ENCODE peak calls at places on chromosomes 11 and 22, in seven cellular contexts. Z is adrenal gland, F is neural crest cell, O is fibroblast of the aortic adventitia, R is NB4, Q is omental fat pad, L is AG10803. T is an unnamed sample.

GRCh38 chr11:44632466-44633123 is 67.1 kb downstream of the CD82 start:
- DNase-seq in Z (peak), F (peak), O (no peak), R (peak), Q (no peak), L (no peak), T (no peak)

GRCh38 chr11:57624864-57625263 is 24.8 kb downstream of the YPEL4 start:
- DNase-seq in Z (no peak), F (no peak), O (no peak), R (no peak), Q (no peak), L (no peak), T (no peak)

GRCh38 chr11:1776331-1776851 is 12.7 kb upstream of the CTSD start:
- DNase-seq in Z (no peak), F (no peak), O (no peak), R (no peak), Q (no peak), L (no peak), T (no peak)

GRCh38 chr22:37427128-37427710 is at the start of gene ELFN2:
- DNase-seq in Z (no peak), F (no peak), O (no peak), R (no peak), Q (no peak), L (peak), T (peak)

GRCh38 chr11:44011797-44012196 is 36.0 kb upstream of the ACCSL start:
- DNase-seq in Z (no peak), F (no peak), O (peak), R (no peak), Q (no peak), L (peak), T (no peak)

GRCh38 chr11:32918427-32918826 is 25.8 kb downstream of the QSER1 start:
- DNase-seq in Z (no peak), F (no peak), O (no peak), R (no peak), Q (no peak), L (no peak), T (no peak)

GRCh38 chr11:132632641-132633124 is 899.6 kb downstream of the OPCML start:
- DNase-seq in Z (no peak), F (no peak), O (peak), R (no peak), Q (no peak), L (peak), T (peak)

GRCh38 chr11:2295971-2296912 is 5.5 kb downstream of the C11orf21 start:
- DNase-seq in Z (no peak), F (no peak), O (no peak), R (peak), Q (peak), L (no peak), T (no peak)

GRCh38 chr11:26931248-26931631 is 62.7 kb upstream of the FIBIN start:
- DNase-seq in Z (no peak), F (no peak), O (no peak), R (no peak), Q (no peak), L (peak), T (peak)

GRCh38 chr11:121895919-121896318 is 220.1 kb downstream of the BLID start:
- DNase-seq in Z (no peak), F (no peak), O (peak), R (no peak), Q (no peak), L (peak), T (peak)

GRCh38 chr11:70048279-70049024 is 29.7 kb upstream of the ANO1 start:
- DNase-seq in Z (no peak), F (no peak), O (no peak), R (peak), Q (no peak), L (no peak), T (no peak)

GRCh38 chr22:40176921-40177737 is 596 bp upstream of the TNRC6B start:
- DNase-seq in Z (peak), F (peak), O (peak), R (peak), Q (no peak), L (peak), T (peak)

GRCh38 chr11:12174145-12175143 is 64.1 kb downstream of the MICAL2 start:
- DNase-seq in Z (no peak), F (no peak), O (peak), R (peak), Q (no peak), L (peak), T (peak)

GRCh38 chr11:6270584-6271246 is 11.1 kb downstream of the CCKBR start:
- DNase-seq in Z (no peak), F (no peak), O (no peak), R (no peak), Q (no peak), L (no peak), T (no peak)

DNA sequence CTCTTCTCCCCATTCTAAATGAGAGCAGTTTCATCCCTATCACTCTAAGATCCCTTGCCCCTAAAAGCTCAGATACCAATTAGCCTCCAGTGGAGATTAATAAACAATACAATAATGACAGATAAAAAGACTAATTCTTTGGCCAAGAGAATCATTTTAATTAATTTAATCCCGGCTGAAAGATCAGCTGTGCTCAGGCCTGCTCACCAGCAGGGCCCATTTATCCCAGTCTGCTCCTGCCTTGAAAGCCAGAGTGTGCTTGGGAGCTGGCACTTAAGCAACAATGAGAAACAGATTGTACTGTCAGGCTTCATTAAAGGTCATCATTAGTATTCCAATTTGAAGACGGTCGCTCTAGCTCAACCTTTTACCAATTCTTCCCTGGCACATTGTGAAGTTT is 36.1 kb upstream of the HTATIP2 start:
- DNase-seq in Z (no peak), F (no peak), O (no peak), R (no peak), Q (no peak), L (no peak), T (no peak)
- TF ChIP-seq CTCF in Z (no peak), F (no peak), O (no peak), R (no peak), Q (no peak), L (no peak), T (no peak)

GRCh38 chr11:46967962-46968361 is 31.4 kb downstream of the CSTPP1 start:
- DNase-seq in Z (no peak), F (no peak), O (no peak), R (no peak), Q (no peak), L (no peak), T (no peak)

GRCh38 chr11:46969379-46969778 is 32.8 kb downstream of the CSTPP1 start:
- DNase-seq in Z (no peak), F (no peak), O (no peak), R (no peak), Q (no peak), L (no peak), T (no peak)

GRCh38 chr11:46963848-46964247 is 27.3 kb downstream of the CSTPP1 start:
- DNase-seq in Z (no peak), F (no peak), O (no peak), R (no peak), Q (no peak), L (no peak), T (no peak)

GRCh38 chr11:46970913-46971625 is 34.5 kb downstream of the CSTPP1 start:
- DNase-seq in Z (no peak), F (no peak), O (no peak), R (no peak), Q (no peak), L (no peak), T (no peak)

DNA sequence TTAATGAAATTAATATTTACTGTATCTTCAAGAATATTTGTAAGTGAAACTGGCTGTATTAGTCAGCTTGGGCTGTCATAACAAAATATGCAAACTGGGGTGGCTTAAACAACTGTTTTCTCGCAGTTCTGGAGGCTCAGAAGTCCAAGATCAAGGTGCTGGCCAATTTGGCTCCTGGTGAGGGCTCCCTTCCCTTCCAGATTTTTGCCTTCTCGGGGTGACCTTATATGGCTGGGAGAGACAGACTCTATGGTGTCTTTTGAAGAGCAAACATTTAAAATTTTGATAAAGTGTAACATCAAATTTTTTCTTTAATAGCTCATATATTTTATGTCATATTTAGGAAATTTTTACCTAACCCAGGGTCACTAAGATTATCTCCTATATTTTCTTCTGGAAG is 30.2 kb downstream of the CSTPP1 start:
- DNase-seq in Z (no peak), F (no peak), O (no peak), R (no peak), Q (no peak), L (no peak), T (no peak)
- TF ChIP-seq CTCF in Z (no peak), F (no peak), O (no peak), R (no peak), Q (no peak), L (no peak), T (no peak)

DNA sequence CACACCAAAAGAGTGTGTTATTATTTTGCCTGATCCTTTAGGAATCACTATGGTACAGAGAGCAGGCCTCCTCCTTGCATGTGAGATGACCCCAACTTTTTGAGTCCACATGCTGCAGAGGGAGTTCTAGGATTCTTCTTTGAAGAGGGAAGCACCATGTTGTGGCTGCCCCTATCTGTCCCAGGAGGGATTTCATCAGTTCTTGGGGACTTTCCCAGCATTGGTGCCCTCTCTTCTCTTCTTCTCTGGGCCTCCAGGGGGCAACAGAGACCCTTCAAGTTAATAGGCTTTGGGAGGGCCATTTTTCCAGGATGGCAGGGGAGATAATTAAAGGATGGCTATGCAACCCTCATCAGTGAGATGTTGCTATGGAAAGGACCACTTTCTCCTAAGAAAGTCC is 3.6 kb downstream of the MMP1 start:
- DNase-seq in Z (no peak), F (no peak), O (peak), R (peak), Q (no peak), L (peak), T (peak)
- TF ChIP-seq CTCF in Z (no peak), F (peak), O (peak), R (peak), Q (no peak), L (peak), T (peak)

GRCh38 chr11:13289081-13289480 is 11.5 kb downstream of the BMAL1 start:
- DNase-seq in Z (no peak), F (no peak), O (peak), R (no peak), Q (no peak), L (no peak), T (peak)
- TF ChIP-seq CTCF in Z (no peak), F (no peak), O (peak), R (no peak), Q (no peak), L (no peak), T (peak)

DNA sequence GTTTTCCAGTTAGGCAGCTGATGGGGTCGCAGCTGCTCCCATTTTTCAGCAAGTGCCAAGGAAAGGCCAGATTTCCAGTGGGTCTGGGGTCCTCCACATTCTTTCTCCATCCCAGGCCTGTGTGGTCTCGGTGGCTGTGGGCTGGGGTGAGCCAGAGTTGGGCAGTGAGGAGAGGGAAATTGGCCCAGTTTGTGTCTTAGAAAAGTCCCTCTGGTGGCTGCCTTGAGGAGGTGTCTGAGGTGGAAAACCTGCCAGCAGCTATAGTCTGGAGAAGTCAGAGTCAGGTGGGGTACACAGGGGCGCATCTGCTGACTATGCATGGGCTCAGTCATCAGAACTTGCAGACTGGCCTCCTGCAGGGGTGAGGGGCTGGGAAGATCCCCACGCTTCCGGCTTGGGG is 30.5 kb downstream of the MRGPRD start:
- DNase-seq in Z (no peak), F (peak), O (peak), R (peak), Q (no peak), L (no peak), T (peak)
- TF ChIP-seq CTCF in Z (no peak), F (peak), O (peak), R (peak), Q (no peak), L (peak), T (peak)

DNA sequence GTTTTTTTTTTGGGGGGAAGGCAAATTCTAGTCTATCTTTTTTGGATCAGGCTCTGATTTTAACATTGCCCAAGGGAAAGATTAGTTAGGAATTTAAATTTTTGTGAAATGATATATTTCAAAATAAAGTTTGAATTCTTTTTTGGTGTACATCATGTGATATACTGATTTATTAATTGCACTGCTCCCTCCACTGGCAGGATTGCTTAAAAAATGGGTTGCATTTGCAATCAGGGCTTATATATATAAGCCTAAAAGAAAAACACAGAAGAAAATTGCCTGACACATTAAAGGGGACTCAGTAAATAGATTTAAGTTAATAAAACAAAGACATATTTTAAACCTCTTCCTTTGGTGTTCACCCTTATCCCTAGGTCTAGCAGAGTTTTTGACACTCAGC is 1.2 kb downstream of the DYNC2H1 start:
- DNase-seq in Z (no peak), F (no peak), O (peak), R (no peak), Q (no peak), L (peak), T (peak)
- TF ChIP-seq CTCF in Z (no peak), F (peak), O (peak), R (no peak), Q (no peak), L (peak), T (peak)

GRCh38 chr22:22684605-22685561 is 40.5 kb downstream of the GGTLC2 start:
- DNase-seq in Z (no peak), F (no peak), O (peak), R (peak), Q (no peak), L (peak), T (peak)
- TF ChIP-seq CTCF in Z (no peak), F (peak), O (peak), R (peak), Q (no peak), L (peak), T (peak)

GRCh38 chr11:94599510-94599909 is 32.3 kb downstream of the PIWIL4 start:
- DNase-seq in Z (no peak), F (no peak), O (no peak), R (no peak), Q (no peak), L (no peak), T (no peak)

GRCh38 chr11:94593030-94593429 is 25.9 kb downstream of the PIWIL4 start:
- DNase-seq in Z (no peak), F (no peak), O (peak), R (no peak), Q (no peak), L (peak), T (no peak)

GRCh38 chr11:94595061-94595460 is 27.9 kb downstream of the PIWIL4 start:
- DNase-seq in Z (no peak), F (no peak), O (no peak), R (no peak), Q (no peak), L (no peak), T (no peak)

GRCh38 chr11:94602430-94603372 is 35.5 kb downstream of the PIWIL4 start:
- DNase-seq in Z (peak), F (no peak), O (peak), R (peak), Q (no peak), L (peak), T (peak)

DNA sequence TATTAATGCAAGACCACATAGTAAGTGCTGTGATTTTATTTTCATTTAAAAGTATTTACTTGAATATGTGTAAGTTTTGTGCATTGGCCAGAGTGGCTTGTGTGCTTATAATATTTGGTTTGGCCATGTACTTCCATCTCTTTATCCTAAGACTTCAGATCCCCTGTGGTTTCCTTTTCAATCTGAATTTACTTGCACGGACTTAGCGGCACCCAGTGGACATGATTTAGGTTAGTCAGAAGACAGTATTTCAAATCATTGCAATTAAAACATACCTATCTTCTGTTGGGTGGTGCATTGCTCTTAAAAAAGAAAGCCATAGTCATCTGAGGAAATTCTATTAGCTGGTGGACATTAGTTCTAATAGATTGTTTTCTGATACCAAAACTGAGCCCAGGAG is 30.7 kb downstream of the PIWIL4 start:
- DNase-seq in Z (no peak), F (no peak), O (peak), R (no peak), Q (no peak), L (peak), T (peak)
- TF ChIP-seq CTCF in Z (no peak), F (peak), O (no peak), R (no peak), Q (no peak), L (no peak), T (peak)

DNA sequence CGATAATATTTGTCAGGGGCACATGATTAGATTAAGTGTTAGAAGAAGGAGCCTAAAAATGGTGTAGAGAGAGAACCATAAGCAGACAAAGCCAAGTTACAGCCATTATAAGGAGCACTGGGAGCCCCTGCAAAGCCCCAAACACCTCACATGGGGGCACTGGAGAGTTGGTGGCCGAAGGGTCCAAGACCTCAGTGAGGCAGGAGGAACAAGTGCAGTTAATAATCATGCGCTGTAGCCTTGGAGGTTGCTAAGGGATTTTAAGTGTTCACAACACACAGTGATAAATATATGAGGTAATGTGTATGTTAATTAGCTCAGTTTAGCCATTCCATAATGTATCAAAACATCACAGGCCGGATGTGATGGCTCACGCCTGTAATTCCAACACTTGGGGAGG is 54.4 kb upstream of the JAM3 start:
- DNase-seq in Z (no peak), F (no peak), O (no peak), R (peak), Q (no peak), L (no peak), T (no peak)
- TF ChIP-seq CTCF in Z (no peak), F (peak), O (peak), R (peak), Q (no peak), L (peak), T (peak)

T was measured in astrocyte of the spinal cord.